ENCODE peak calls at places on chromosomes 5 and 9, in ten cellular contexts. G is colonic mucosa, Y is AG08396, C is astrocyte of the cerebellum, L is GF-D8, H is RWPE1, D is GOT3, F is NCI-H2081 treated with DMSO at 0.1 percent for 48 hours, M is WTC11, R is renal cortical epithelial cell. B is an unnamed sample.

GRCh38 chr5:72648511-72648910 is 141.3 kb upstream of the ZNF366 start:
- DNase-seq in G (no peak), Y (no peak), C (no peak), L (no peak), H (no peak), D (no peak), F (no peak), M (no peak), R (no peak), B (no peak)

GRCh38 chr5:154251529-154251928 is 61.0 kb downstream of the GALNT10 start:
- DNase-seq in G (no peak), Y (no peak), C (no peak), L (no peak), H (no peak), D (no peak), F (no peak), M (no peak), R (no peak), B (no peak)

GRCh38 chr5:15008476-15008875 is 136.9 kb upstream of the ANKH start:
- DNase-seq in G (peak), Y (peak), C (peak), L (no peak), H (peak), D (peak), F (no peak), M (peak), R (peak), B (peak)

GRCh38 chr9:136882109-136882946 is 4.0 kb upstream of the TRAF2 start:
- DNase-seq in G (peak), Y (peak), C (no peak), L (no peak), H (peak), D (peak), F (no peak), M (no peak), R (peak), B (peak)

GRCh38 chr9:79176298-79176697 is 395.5 kb upstream of the TLE4 start:
- DNase-seq in G (no peak), Y (no peak), C (no peak), L (no peak), H (no peak), D (no peak), F (no peak), M (no peak), R (no peak), B (peak)

GRCh38 chr9:36935768-36936497 is 98.1 kb downstream of the PAX5 start:
- DNase-seq in G (no peak), Y (no peak), C (no peak), L (no peak), H (no peak), D (no peak), F (no peak), M (no peak), R (no peak), B (no peak)

GRCh38 chr9:136940526-136941230 is 3.9 kb downstream of the FBXW5 start:
- DNase-seq in G (no peak), Y (no peak), C (no peak), L (no peak), H (no peak), D (no peak), F (no peak), M (no peak), R (no peak), B (no peak)

GRCh38 chr9:125233678-125234077 is 7.5 kb downstream of the HSPA5 start:
- DNase-seq in G (no peak), Y (peak), C (peak), L (no peak), H (peak), D (no peak), F (no peak), M (no peak), R (peak), B (peak)

GRCh38 chr5:136212252-136212721 is 19.3 kb upstream of the SMIM32 start:
- DNase-seq in G (peak), Y (peak), C (no peak), L (no peak), H (peak), D (no peak), F (no peak), M (peak), R (no peak), B (peak)

GRCh38 chr5:132447196-132447595 is 43.4 kb downstream of the IRF1 start:
- DNase-seq in G (no peak), Y (no peak), C (no peak), L (no peak), H (no peak), D (no peak), F (no peak), M (no peak), R (no peak), B (no peak)

GRCh38 chr5:103708601-103709000 is 146.0 kb upstream of the NUDT12 start:
- DNase-seq in G (no peak), Y (no peak), C (no peak), L (no peak), H (no peak), D (no peak), F (no peak), M (no peak), R (no peak), B (no peak)

GRCh38 chr5:147169399-147169798 is 65.4 kb upstream of the STK32A start:
- DNase-seq in G (no peak), Y (peak), C (peak), L (no peak), H (no peak), D (peak), F (no peak), M (no peak), R (peak), B (peak)

GRCh38 chr5:172219296-172219695 is 25.3 kb downstream of the EFCAB9 start:
- DNase-seq in G (no peak), Y (no peak), C (no peak), L (no peak), H (no peak), D (no peak), F (no peak), M (no peak), R (no peak), B (no peak)

GRCh38 chr9:130263601-130264413 is 1.8 kb upstream of the HMCN2 start:
- DNase-seq in G (no peak), Y (no peak), C (no peak), L (no peak), H (no peak), D (no peak), F (no peak), M (no peak), R (peak), B (peak)